ENCODE peak calls at places on chromosome 13, in nine cellular contexts. Z is cardiac muscle cell, P is lung, V is NB4, S is upper lobe of left lung, B is cardiac fibroblast, W is Calu3, X is IMR-90, E is endothelial cell. K is an unnamed sample.

GRCh38 chr13:78611040-78611439 is 7.7 kb upstream of the POU4F1 start:
- DNase-seq in E (no peak), S (no peak), B (no peak), W (no peak), X (no peak), V (no peak), Z (no peak), P (no peak), K (no peak)

GRCh38 chr13:107421951-107422350 is 793.4 kb downstream of the LIG4 start:
- DNase-seq in X (peak), P (no peak), B (no peak), Z (no peak), S (no peak), E (no peak), W (no peak), V (no peak), K (no peak)

GRCh38 chr13:109111141-109111540 is 481.7 kb downstream of the MYO16 start:
- DNase-seq in W (no peak), E (no peak), S (no peak), B (no peak), V (no peak), P (no peak), X (no peak), Z (no peak), K (no peak)

GRCh38 chr13:87827479-87827878 is 156.3 kb downstream of the SLITRK5 start:
- DNase-seq in E (no peak), V (peak), S (no peak), W (no peak), X (no peak), P (no peak), Z (no peak), B (no peak), K (no peak)

GRCh38 chr13:90498096-90498495 is 849.4 kb upstream of the MIR17HG start:
- DNase-seq in E (no peak), Z (no peak), P (no peak), W (no peak), V (no peak), S (no peak), B (peak), X (no peak), K (no peak)

GRCh38 chr13:76646946-76647345 is 239.3 kb downstream of the KCTD12 start:
- DNase-seq in E (no peak), W (no peak), V (no peak), X (peak), Z (no peak), B (no peak), S (no peak), P (no peak), K (no peak)

GRCh38 chr13:73018336-73018735 is 40.5 kb upstream of the KLF5 start:
- DNase-seq in X (peak), S (no peak), B (no peak), E (no peak), W (no peak), Z (no peak), P (no peak), V (no peak), K (no peak)

GRCh38 chr13:111610077-111610476 is 289.6 kb downstream of the TEX29 start:
- DNase-seq in W (no peak), X (no peak), E (peak), P (no peak), Z (no peak), B (no peak), S (no peak), V (peak), K (no peak)

GRCh38 chr13:36453518-36453917 is 21.2 kb downstream of the CCNA1 start:
- DNase-seq in X (peak), B (no peak), Z (peak), V (peak), E (no peak), P (no peak), W (no peak), S (no peak), K (no peak)

GRCh38 chr13:47216176-47216822 is 319.4 kb upstream of the HTR2A start:
- DNase-seq in S (no peak), V (no peak), X (peak), B (peak), Z (no peak), E (no peak), P (no peak), W (no peak), K (no peak)

GRCh38 chr13:101116381-101116780 is 299.9 kb downstream of the NALCN start:
- DNase-seq in E (no peak), B (no peak), W (no peak), P (no peak), V (no peak), X (no peak), S (no peak), Z (no peak), K (no peak)

GRCh38 chr13:21973437-21974125 is 302.7 kb downstream of the FGF9 start:
- DNase-seq in E (no peak), B (no peak), S (no peak), X (no peak), P (no peak), W (no peak), Z (no peak), V (no peak), K (no peak)

DNA sequence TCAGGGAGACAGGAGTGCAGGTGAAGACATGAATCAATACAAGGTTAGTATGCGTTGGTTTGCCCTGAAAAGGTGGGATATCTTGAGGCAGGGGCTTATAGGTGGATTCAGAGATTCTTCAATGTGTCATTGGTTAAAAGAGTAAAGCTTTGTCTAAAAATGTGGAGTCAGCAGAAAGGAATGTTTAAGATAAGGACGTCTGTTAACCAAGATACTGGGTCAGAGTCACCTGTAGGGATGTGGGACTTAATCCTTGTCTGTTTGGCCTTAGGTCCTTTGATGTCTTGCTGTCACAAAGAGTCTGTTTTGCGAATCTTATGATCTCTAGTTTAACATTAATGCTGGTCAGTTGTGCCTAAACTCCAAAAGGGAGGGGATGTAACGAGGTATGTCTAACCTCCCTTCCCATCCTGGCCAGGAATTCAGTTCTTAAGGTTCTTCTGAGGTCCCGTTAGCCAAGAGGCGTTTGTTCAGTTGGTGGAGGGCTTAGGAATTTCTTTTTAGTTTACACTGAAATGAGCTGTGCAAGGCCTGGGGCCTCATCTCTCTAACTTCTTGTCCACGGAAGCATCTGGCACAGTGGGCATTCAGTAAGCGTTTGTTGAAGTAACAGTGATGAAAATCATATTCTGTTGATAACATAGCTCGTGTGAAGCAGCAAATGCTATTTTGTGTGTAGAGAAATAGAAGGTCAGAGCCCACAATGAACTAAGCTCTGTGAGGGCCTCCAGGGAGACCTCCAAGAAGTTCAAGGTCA is 96.2 kb upstream of the RNF113B start:
- DNase-seq in E (no peak), S (no peak), X (no peak), Z (no peak), P (no peak), V (no peak), W (no peak), B (no peak), K (no peak)
- TF ChIP-seq CTCF in E (no peak), S (no peak), X (no peak), Z (no peak), P (no peak), V (no peak), W (no peak), B (no peak), K (no peak)

GRCh38 chr13:23867027-23867491 is 22.1 kb downstream of the MIPEP start:
- DNase-seq in V (no peak), Z (peak), S (peak), B (peak), E (no peak), X (peak), W (no peak), P (no peak), K (no peak)

GRCh38 chr13:23866420-23867026 is 22.7 kb downstream of the MIPEP start:
- DNase-seq in Z (no peak), B (no peak), S (no peak), X (peak), P (no peak), W (peak), E (no peak), V (no peak), K (no peak)

GRCh38 chr13:23871616-23872220 is 17.5 kb downstream of the MIPEP start:
- DNase-seq in W (no peak), S (no peak), P (no peak), B (peak), V (peak), E (no peak), X (peak), Z (peak), K (no peak)

GRCh38 chr13:23868521-23868920 is 20.7 kb downstream of the MIPEP start:
- DNase-seq in B (peak), X (peak), P (no peak), V (no peak), S (no peak), W (peak), E (no peak), Z (no peak), K (no peak)

DNA sequence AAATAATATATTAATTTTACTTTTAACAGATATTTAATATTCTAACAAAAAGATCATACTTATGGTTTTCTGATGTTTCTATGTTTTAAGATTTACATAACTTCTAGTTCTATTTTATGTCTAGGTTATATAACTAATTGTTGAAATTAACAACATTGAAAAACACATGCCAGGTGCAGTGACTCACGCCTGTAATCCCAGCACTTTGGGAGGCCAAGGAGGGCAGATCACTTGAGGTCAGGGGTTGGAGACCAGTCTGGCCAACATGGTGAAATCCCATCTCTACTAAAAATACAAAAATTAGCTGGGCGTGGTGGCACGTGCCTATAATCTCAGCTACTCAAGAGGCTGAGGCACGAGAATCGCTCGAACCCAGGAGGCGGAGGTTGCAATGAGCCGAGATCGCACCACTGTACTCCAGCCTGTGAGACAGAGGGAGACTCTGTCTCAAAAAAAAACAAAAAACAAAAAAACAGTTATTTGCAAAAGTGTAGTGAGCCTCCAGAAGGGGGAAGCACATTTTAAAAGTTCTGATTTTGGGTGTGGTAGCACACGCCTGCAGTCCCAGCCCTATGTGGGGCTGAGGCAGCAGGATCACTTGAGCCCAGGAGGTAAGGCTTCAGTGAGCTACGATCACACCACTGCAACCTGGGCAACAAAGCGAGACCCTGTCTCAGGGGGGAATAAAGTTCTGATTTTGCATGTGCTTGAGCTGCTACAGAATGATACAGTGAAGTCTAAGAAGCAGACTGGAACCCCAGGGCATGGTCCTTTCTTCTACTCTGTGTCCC is 18.6 kb downstream of the MIPEP start:
- DNase-seq in Z (no peak), V (no peak), W (no peak), S (no peak), P (no peak), B (no peak), E (no peak), X (no peak), K (no peak)
- TF ChIP-seq CTCF in Z (no peak), V (no peak), W (no peak), S (no peak), P (no peak), B (no peak), E (no peak), X (no peak), K (peak)

GRCh38 chr13:27620377-27621115 is at the start of gene LNX2:
- DNase-seq in B (peak), V (peak), P (peak), W (peak), Z (peak), S (peak), X (peak), E (peak), K (peak)

GRCh38 chr13:27622881-27623280 is 1.2 kb downstream of the POLR1D start:
- DNase-seq in X (no peak), V (peak), S (no peak), P (no peak), E (no peak), Z (no peak), W (no peak), B (no peak), K (no peak)

GRCh38 chr13:27621366-27622101 is at the start of gene POLR1D:
- DNase-seq in S (peak), B (peak), V (peak), W (peak), Z (peak), X (peak), P (peak), E (peak), K (peak)

GRCh38 chr13:27621116-27621365 is 651 bp upstream of the POLR1D start:
- DNase-seq in V (no peak), S (no peak), W (no peak), B (no peak), P (no peak), Z (no peak), X (no peak), E (no peak), K (no peak)

DNA sequence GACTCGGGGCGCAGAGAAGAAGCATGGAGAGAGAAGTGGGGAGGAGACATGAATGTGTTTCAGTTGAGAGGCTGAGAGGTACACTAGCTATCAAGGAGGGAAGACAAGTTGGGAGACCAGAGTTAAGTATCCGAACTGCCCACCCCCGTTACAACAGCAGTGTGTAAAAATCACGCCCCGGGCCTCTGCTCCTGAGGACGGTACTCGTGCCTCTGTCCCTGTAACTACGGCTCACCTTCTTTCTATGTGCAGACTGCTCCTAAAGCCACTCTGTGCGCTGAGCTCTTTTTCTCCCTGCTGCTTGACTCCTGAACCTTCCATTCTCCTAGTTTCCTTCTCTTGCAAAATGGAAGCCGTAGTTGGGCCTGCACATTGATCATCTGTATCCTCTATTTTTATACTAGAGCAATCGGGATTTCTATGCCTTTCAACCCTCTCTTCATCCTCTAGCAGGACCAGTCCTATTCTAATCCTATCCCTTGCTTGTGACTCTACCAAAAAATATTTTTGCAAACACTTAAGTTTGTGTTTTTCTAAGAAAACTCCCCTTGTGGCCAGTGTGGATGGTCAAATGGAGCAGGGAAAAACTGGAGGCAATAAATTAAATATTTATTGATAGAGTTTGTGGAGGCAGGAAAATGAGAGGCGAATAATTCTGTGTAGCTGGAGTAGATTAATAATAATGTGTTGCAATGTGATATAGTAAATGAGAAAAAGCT is 569 bp downstream of the POLR1D start:
- DNase-seq in V (no peak), E (no peak), S (no peak), W (no peak), P (no peak), Z (peak), B (peak), X (peak), K (no peak)
- TF ChIP-seq CTCF in V (no peak), E (no peak), S (no peak), W (no peak), P (no peak), Z (peak), B (peak), X (peak), K (peak)

GRCh38 chr13:113002206-113002821 is 33.3 kb downstream of the MCF2L start:
- DNase-seq in P (no peak), X (no peak), V (no peak), E (peak), W (peak), S (no peak), Z (peak), B (no peak), K (no peak)
- TF ChIP-seq CTCF in P (no peak), X (peak), V (peak), E (peak), W (no peak), S (peak), Z (peak), B (no peak), K (peak)

GRCh38 chr13:30105381-30105780 is 202.0 kb downstream of the KATNAL1 start:
- DNase-seq in V (no peak), P (no peak), S (peak), E (no peak), W (no peak), Z (peak), B (no peak), X (no peak), K (no peak)
- TF ChIP-seq CTCF in V (no peak), P (no peak), S (peak), E (no peak), W (no peak), Z (no peak), B (no peak), X (no peak), K (no peak)

GRCh38 chr13:84645196-84646071 is 763.2 kb upstream of the SLITRK1 start:
- DNase-seq in E (no peak), Z (no peak), P (no peak), W (no peak), X (peak), B (peak), S (no peak), V (peak), K (no peak)

GRCh38 chr13:84651288-84651687 is 769.0 kb upstream of the SLITRK1 start:
- DNase-seq in B (peak), Z (no peak), V (no peak), W (peak), S (no peak), E (no peak), P (no peak), X (peak), K (no peak)

GRCh38 chr13:84649853-84650252 is 767.6 kb upstream of the SLITRK1 start:
- DNase-seq in P (no peak), W (no peak), B (peak), Z (no peak), E (no peak), S (no peak), X (peak), V (no peak), K (no peak)

GRCh38 chr13:84653915-84654534 is 771.8 kb upstream of the SLITRK1 start:
- DNase-seq in S (no peak), Z (no peak), W (no peak), P (no peak), B (no peak), V (no peak), E (no peak), X (no peak), K (no peak)

DNA sequence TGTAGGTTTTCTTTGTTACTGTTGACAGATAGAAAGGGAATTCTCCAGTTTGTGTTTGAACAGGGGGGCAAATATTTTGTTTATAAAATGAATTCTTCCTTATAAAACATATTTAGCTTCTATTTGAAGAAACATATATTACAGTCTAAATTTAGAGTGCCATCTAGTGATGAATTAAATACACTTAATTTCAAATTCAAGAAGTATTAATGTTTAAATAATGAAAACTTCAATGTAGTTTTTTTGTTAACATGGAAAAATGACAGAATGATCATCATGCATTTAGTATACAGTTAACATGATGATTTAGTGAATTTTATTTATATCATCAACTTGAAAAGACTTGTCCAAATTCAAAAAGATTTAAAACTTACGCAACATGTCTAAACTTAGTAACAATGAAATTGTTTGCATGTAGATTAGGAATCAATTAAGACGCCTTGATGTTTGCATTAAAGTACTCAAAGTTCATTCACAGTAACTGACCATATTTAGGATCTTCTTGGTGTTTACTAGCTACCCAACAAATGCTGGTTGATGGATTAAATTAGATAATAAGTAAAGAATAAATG is 765.9 kb upstream of the SLITRK1 start:
- DNase-seq in X (no peak), W (no peak), B (peak), Z (no peak), E (no peak), V (no peak), P (no peak), S (no peak), K (no peak)
- TF ChIP-seq CTCF in X (peak), W (no peak), B (peak), Z (peak), E (no peak), V (no peak), P (no peak), S (no peak), K (peak)

GRCh38 chr13:98142427-98143156 is at the start of gene FARP1:
- DNase-seq in B (peak), Z (peak), S (peak), E (peak), V (peak), X (peak), P (peak), W (peak), K (peak)
- TF ChIP-seq CTCF in B (no peak), Z (peak), S (peak), E (no peak), V (no peak), X (peak), P (peak), W (no peak), K (peak)